ENCODE peak calls at places on chromosome 21, in four cellular contexts. R is GM23338, V is GM12891, K is HL-60. I is an unnamed sample.
A peak's percentile ranks its signal among the peaks of the same experiment; 100 is the strongest.

GRCh38 chr21:42061195-42061865 is 9.8 kb upstream of the UMODL1 start:
- DNase-seq in R (no peak), K (peak; percentile 53), V (peak; percentile 84), I (peak; percentile 86)

GRCh38 chr21:38342734-38343133 is 85.9 kb downstream of the KCNJ15 start:
- DNase-seq in V (no peak), R (no peak), K (no peak), I (no peak)

GRCh38 chr21:21373969-21374368 is 375.8 kb downstream of the NCAM2 start:
- DNase-seq in V (no peak), K (no peak), R (no peak), I (no peak)

GRCh38 chr21:45864436-45864835 is 117.1 kb upstream of the COL6A1 start:
- DNase-seq in K (no peak), V (no peak), R (no peak), I (no peak)

GRCh38 chr21:42395910-42396625 is at the start of gene TMPRSS3:
- DNase-seq in K (no peak), R (no peak), V (no peak), I (no peak)

GRCh38 chr21:29382029-29382654 is 83.4 kb downstream of the BACH1 start:
- DNase-seq in K (no peak), V (no peak), R (no peak), I (no peak)

GRCh38 chr21:29372063-29372802 is 73.5 kb downstream of the BACH1 start:
- DNase-seq in K (peak; percentile 50), R (peak; percentile 92), V (peak; percentile 12), I (peak; percentile 24)

GRCh38 chr21:14121719-14122118 is 89.0 kb downstream of the LIPI start:
- DNase-seq in V (no peak), R (no peak), K (no peak), I (no peak)

GRCh38 chr21:45847870-45848269 is 133.7 kb upstream of the COL6A1 start:
- DNase-seq in V (no peak), K (no peak), R (no peak), I (no peak)

GRCh38 chr21:41250519-41250918 is 66.1 kb upstream of the FAM3B start:
- DNase-seq in V (no peak), R (no peak), K (no peak), I (no peak)

GRCh38 chr21:45736705-45737484 is 93.4 kb downstream of the PCBP3 start:
- DNase-seq in K (no peak), R (no peak), V (no peak), I (no peak)

GRCh38 chr21:18902641-18903040 is 499.1 kb upstream of the TMPRSS15 start:
- DNase-seq in V (no peak), R (no peak), K (no peak), I (no peak)

GRCh38 chr21:15080504-15080903 is 15.7 kb upstream of the NRIP1 start:
- DNase-seq in V (no peak), K (no peak), R (no peak), I (no peak)

GRCh38 chr21:45572231-45572630 is 30.0 kb upstream of the SLC19A1 start:
- DNase-seq in R (no peak), K (no peak), V (no peak), I (no peak)

GRCh38 chr21:42556476-42556875 is 42.8 kb downstream of the SLC37A1 start:
- DNase-seq in R (no peak), V (no peak), K (no peak), I (no peak)

GRCh38 chr21:34996304-34997081 is 52.6 kb downstream of the RUNX1 start:
- DNase-seq in R (no peak), V (no peak), K (no peak), I (no peak)

GRCh38 chr21:25913488-25913887 is 178.7 kb downstream of the GABPA start:
- DNase-seq in R (no peak), K (no peak), V (no peak), I (no peak)

GRCh38 chr21:19048088-19048672 is 644.6 kb upstream of the TMPRSS15 start:
- DNase-seq in K (no peak), V (no peak), R (no peak), I (no peak)

GRCh38 chr21:42063578-42064521 is 7.3 kb upstream of the UMODL1 start:
- DNase-seq in V (no peak), R (peak; percentile 20), K (peak; percentile 43), I (peak; percentile 50)

GRCh38 chr21:41831453-41831831 is 47.7 kb downstream of the PRDM15 start:
- DNase-seq in V (no peak), K (no peak), R (no peak), I (no peak)

GRCh38 chr21:35428927-35429326 is 379.8 kb upstream of the RUNX1 start:
- DNase-seq in R (no peak), V (no peak), K (no peak), I (no peak)

GRCh38 chr21:27104749-27105439 is 138.0 kb upstream of the ADAMTS5 start:
- DNase-seq in V (no peak), K (no peak), R (no peak), I (no peak)

GRCh38 chr21:27110956-27111355 is 144.1 kb upstream of the ADAMTS5 start:
- DNase-seq in V (no peak), K (no peak), R (no peak), I (no peak)

GRCh38 chr21:27112186-27112585 is 145.3 kb upstream of the ADAMTS5 start:
- DNase-seq in V (no peak), R (no peak), K (no peak), I (no peak)

DNA sequence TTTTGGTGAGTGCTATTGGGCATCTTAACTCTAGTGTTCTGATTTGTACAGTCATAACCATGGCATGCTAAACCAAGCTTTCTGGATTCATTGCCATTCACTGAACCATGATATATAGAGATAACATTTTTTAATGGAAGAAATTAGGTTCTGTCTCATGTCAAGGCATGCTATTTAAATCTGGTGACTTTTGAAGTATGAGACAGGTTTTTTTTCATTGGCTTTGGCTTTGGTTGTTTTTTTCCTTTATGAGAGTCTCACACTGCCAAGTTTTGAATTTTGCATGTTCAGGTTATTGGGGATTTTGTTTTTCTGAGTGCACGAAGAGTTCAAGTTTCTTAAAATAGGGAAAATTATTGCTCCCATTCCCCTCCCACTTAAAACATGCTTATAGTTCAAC is 141.3 kb upstream of the ADAMTS5 start:
- DNase-seq in V (no peak), K (no peak), R (no peak), I (no peak)
- TF ChIP-seq POLR2AphosphoS5 in V (no peak), K (no peak), R (no peak), I (no peak)

DNA sequence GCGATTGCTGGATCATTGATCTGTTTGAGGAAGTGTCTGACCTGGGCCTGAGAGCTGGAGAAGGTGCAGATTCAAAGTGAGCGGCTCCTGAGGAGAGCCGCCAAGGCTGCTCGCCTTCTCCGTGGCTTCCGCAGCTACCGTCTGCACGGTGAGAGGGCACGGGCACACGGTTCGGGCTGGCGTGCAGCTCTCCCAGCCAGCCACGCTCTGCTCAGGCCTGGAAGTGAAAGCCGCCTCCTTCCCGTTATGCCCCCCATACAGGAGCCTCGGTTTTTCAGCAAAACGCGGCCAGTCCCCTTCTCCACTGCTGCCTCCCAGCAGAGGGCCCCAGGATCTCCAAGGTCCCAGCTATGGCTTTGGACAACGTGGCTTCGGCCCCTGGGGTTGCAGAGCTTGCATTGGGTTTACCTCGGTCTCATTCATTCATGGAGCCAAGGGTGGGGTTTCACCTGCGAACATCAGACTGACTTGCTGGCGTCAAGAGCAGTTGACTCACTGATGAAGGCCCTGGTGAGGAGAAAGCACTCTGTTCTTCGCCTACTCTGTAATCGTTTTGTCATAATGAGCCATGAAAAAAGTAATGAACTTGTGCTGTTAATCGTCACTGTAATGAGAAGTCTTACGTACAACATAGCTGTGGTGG is 24.4 kb upstream of the PDXK start:
- DNase-seq in K (no peak), V (no peak), R (no peak), I (no peak)
- TF ChIP-seq POLR2AphosphoS5 in K (no peak), V (no peak), R (no peak), I (peak; percentile 18)

GRCh38 chr21:40054403-40054802 is 187.2 kb downstream of the PCP4 start:
- DNase-seq in R (no peak), K (no peak), V (no peak), I (no peak)
- TF ChIP-seq POLR2AphosphoS5 in R (no peak), K (no peak), V (no peak), I (no peak)

GRCh38 chr21:37165606-37166005 is 92.6 kb downstream of the TTC3 start:
- DNase-seq in R (no peak), K (no peak), V (no peak), I (no peak)
- TF ChIP-seq POLR2AphosphoS5 in R (no peak), K (no peak), V (no peak), I (no peak)

GRCh38 chr21:32412162-32412997 is at the start of gene EVA1C:
- DNase-seq in R (peak; percentile 73), K (no peak), V (no peak), I (no peak)

GRCh38 chr21:32410291-32410690 is 2.2 kb upstream of the EVA1C start:
- DNase-seq in K (no peak), V (no peak), R (no peak), I (no peak)

GRCh38 chr21:32410916-32411315 is 1.6 kb upstream of the EVA1C start:
- DNase-seq in R (no peak), K (no peak), V (no peak), I (no peak)

GRCh38 chr21:32412998-32413504 is 545 bp downstream of the EVA1C start:
- DNase-seq in V (no peak), K (no peak), R (peak; percentile 63), I (no peak)

DNA sequence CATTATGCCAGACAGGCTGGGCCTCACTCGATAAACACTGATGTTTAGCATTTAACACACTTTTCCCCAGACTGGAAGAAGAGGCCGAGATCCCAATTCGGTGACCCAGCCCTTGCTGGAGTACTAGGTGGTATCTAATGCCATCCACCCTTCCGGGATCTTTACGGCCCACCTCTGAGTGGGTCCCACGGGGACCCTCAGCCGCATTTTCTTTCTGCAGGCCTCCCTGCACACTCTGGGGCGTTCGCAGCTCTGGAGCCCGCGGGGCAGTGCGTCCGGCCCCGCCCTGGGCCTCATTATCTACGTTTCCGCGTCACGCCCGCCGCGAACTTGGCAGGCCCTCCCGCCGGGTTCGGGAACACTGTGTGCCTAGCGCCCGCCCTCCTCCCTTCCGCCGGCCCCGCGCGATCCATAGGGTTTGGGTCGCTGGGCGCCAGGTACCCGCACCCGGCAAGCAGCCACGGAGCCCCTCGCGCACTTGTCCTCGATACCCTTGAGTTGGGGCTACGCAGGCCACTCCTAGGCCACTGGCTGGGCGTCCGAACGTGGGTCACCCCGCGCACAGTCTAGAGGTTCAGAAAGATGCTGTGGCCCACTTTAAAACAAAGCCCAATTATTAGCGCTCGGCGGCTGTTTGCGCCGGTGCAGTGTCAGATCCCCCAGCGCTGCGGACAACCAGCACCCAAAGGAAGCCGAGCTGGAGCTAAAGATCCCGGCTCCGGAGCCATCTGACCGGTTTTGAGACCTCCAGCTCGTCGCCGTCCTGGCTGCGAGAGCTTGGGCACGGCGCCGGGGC is 942 bp upstream of the EVA1C start:
- DNase-seq in R (peak; percentile 74), K (no peak), V (no peak), I (no peak)
- TF ChIP-seq POLR2AphosphoS5 in R (no peak), K (no peak), V (no peak), I (no peak)

DNA sequence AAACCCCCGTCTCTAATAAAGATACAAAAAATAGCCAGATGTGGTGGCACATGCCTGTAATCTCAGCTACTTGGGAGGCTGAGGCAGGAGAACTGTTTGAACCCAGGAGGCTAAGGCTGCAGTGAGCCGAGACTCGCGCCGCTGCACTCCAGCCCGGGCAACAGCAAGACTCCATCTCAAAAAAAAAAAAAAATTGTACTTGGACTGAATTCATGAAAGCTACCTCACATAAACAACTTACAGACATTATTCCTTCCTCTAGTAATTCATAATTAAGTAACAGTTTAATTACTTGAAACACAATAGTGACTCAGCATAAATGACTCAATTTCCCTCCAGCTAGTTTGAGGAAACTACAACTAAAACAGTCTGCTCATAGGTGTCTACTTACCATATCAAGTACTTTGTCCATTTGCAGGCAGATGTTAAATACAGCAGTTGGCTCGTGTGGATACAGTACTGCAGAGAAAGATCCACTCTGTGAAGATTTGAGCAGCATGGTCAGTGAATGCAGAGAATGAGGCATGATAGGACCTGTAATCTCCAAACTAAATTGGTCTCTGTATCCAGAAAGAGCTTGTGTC is 9.4 kb downstream of the DONSON start:
- DNase-seq in R (no peak), V (no peak), K (no peak), I (no peak)
- TF ChIP-seq POLR2AphosphoS5 in R (no peak), V (no peak), K (peak; percentile 19), I (peak; percentile 39)

I was measured in GM12892.